ENCODE peak calls at places on chromosomes 11 and 22, in six cellular contexts. C is NCI-H1105 treated with DMSO at 0.1 percent for 48 hours; J is GM23248; U is effector CD8-positive, alpha-beta T cell; D is kidney; O is left ventricle myocardium superior. Q is an unnamed sample.

GRCh38 chr11:32781721-32782120 is 12.7 kb downstream of the CCDC73 start:
- DNase-seq in C (no peak), J (no peak), U (no peak), D (no peak), O (no peak), Q (no peak)

GRCh38 chr22:17191163-17191562 is 28.1 kb downstream of the ADA2 start:
- DNase-seq in C (no peak), J (peak; percentile 82), U (no peak), D (no peak), O (no peak), Q (no peak)

GRCh38 chr11:2377511-2378443 is 667 bp downstream of the CD81 start:
- DNase-seq in C (peak; percentile 16), J (peak; percentile 86), U (peak; percentile 50), D (peak; percentile 91), O (peak; percentile 86), Q (peak; percentile 91)

GRCh38 chr11:13965337-13965736 is 2.8 kb downstream of the SPON1 start:
- DNase-seq in C (no peak), J (no peak), U (no peak), D (no peak), O (no peak), Q (no peak)

GRCh38 chr22:20446383-20446970 is 8.9 kb upstream of the SCARF2 start:
- DNase-seq in C (no peak), J (no peak), U (no peak), D (peak; percentile 59), O (no peak), Q (peak; percentile 64)

GRCh38 chr22:29427176-29427760 is 11.1 kb upstream of the RFPL1 start:
- DNase-seq in C (no peak), J (peak; percentile 42), U (no peak), D (no peak), O (no peak), Q (no peak)

GRCh38 chr22:50191041-50191740 is 5.5 kb downstream of the TRABD start:
- DNase-seq in C (no peak), J (no peak), U (peak; percentile 68), D (peak; percentile 87), O (peak; percentile 57), Q (peak; percentile 94)

GRCh38 chr22:39699631-39700348 is 129.2 kb downstream of the CACNA1I start:
- DNase-seq in C (no peak), J (no peak), U (no peak), D (no peak), O (no peak), Q (no peak)

GRCh38 chr22:43474161-43475101 is 62.6 kb downstream of the MPPED1 start:
- DNase-seq in C (no peak), J (no peak), U (no peak), D (peak; percentile 71), O (no peak), Q (peak; percentile 70)

GRCh38 chr22:46043816-46044717 is 67.1 kb upstream of the WNT7B start:
- DNase-seq in C (no peak), J (peak; percentile 67), U (no peak), D (peak; percentile 84), O (peak; percentile 53), Q (peak; percentile 82)

GRCh38 chr11:9459573-9460321 is 1.1 kb upstream of the ZNF143 start:
- DNase-seq in C (peak; percentile 51), J (peak; percentile 76), U (peak; percentile 27), D (no peak), O (no peak), Q (peak; percentile 75)

GRCh38 chr11:62922189-62922589 is 1.0 kb upstream of the CHRM1 start:
- DNase-seq in C (no peak), J (no peak), U (no peak), D (no peak), O (no peak), Q (peak; percentile 56)

GRCh38 chr11:45926536-45927331 is 4.3 kb downstream of the LARGE2 start:
- DNase-seq in C (no peak), J (no peak), U (no peak), D (peak; percentile 60), O (no peak), Q (peak; percentile 79)

GRCh38 chr11:128905345-128906184 is 14.4 kb downstream of the KCNJ5 start:
- DNase-seq in C (peak; percentile 71), J (peak; percentile 63), U (peak; percentile 16), D (peak; percentile 89), O (peak; percentile 53), Q (no peak)

GRCh38 chr11:8833568-8834275 is 77.3 kb upstream of the AKIP1 start:
- DNase-seq in C (no peak), J (peak; percentile 82), U (no peak), D (no peak), O (no peak), Q (no peak)

GRCh38 chr11:34354782-34355181 is 3.0 kb downstream of the ABTB2 start:
- DNase-seq in C (no peak), J (peak; percentile 50), U (no peak), D (no peak), O (no peak), Q (no peak)

GRCh38 chr22:46395145-46395544 is 59.6 kb downstream of the TRMU start:
- DNase-seq in C (no peak), J (no peak), U (no peak), D (no peak), O (no peak), Q (no peak)

GRCh38 chr11:65355013-65355775 is 643 bp downstream of the TIGD3 start:
- DNase-seq in C (peak; percentile 75), J (no peak), U (peak; percentile 64), D (peak; percentile 83), O (peak; percentile 51), Q (peak; percentile 88)

GRCh38 chr11:20274031-20274430 is 89.5 kb upstream of the HTATIP2 start:
- DNase-seq in C (no peak), J (no peak), U (no peak), D (no peak), O (no peak), Q (no peak)

GRCh38 chr11:64253481-64253880 is 2.2 kb downstream of the PLCB3 start:
- DNase-seq in C (no peak), J (peak; percentile 46), U (no peak), D (no peak), O (peak; percentile 67), Q (no peak)

GRCh38 chr11:123300874-123301695 is 106.0 kb upstream of the CLMP start:
- DNase-seq in C (peak; percentile 18), J (peak; percentile 57), U (no peak), D (no peak), O (no peak), Q (no peak)

GRCh38 chr11:104164028-104164520 is at the start of gene PDGFD:
- DNase-seq in C (peak; percentile 50), J (peak; percentile 64), U (no peak), D (peak; percentile 83), O (peak; percentile 80), Q (peak; percentile 88)

GRCh38 chr11:95299078-95299611 is 68.1 kb upstream of the SESN3 start:
- DNase-seq in C (peak; percentile 82), J (peak; percentile 20), U (no peak), D (no peak), O (no peak), Q (no peak)